ENCODE peak calls at places on chromosome 3, in seven cellular contexts. B is GM23338, C is hepatocyte, K is HCT116, R is neural progenitor cell, U is PC-3, J is GM23248. Q is an unnamed sample.

GRCh38 chr3:65439641-65440040 is 599.1 kb downstream of the MAGI1 start:
- DNase-seq in K (peak; percentile 6), B (peak; percentile 85), U (peak; percentile 43), C (peak; percentile 78), J (peak; percentile 70), R (peak; percentile 80), Q (peak; percentile 69)

GRCh38 chr3:73687081-73688004 is 62.6 kb upstream of the PDZRN3 start:
- DNase-seq in J (peak; percentile 44), K (no peak), U (no peak), R (no peak), B (no peak), C (peak; percentile 17), Q (no peak)

GRCh38 chr3:51384145-51384729 is 854 bp upstream of the MANF start:
- DNase-seq in B (peak; percentile 43), U (peak; percentile 22), K (no peak), C (peak; percentile 63), J (peak; percentile 66), R (peak; percentile 46), Q (no peak)

GRCh38 chr3:153070153-153070868 is 91.7 kb upstream of the RAP2B start:
- DNase-seq in R (no peak), B (no peak), U (peak; percentile 51), C (peak; percentile 6), J (peak; percentile 86), K (no peak), Q (peak; percentile 47)

GRCh38 chr3:161854232-161854771 is 357.7 kb downstream of the OTOL1 start:
- DNase-seq in U (peak; percentile 99), R (peak; percentile 33), K (peak; percentile 29), B (peak; percentile 68), J (peak; percentile 45), C (peak; percentile 87), Q (peak; percentile 37)

GRCh38 chr3:119175869-119176756 is 2.7 kb downstream of the UPK1B start:
- DNase-seq in K (no peak), U (peak; percentile 87), J (peak; percentile 89), C (peak; percentile 72), R (no peak), B (no peak), Q (no peak)

GRCh38 chr3:58874248-58874741 is 175.5 kb downstream of the CFAP20DC start:
- DNase-seq in U (peak; percentile 84), K (peak; percentile 18), C (no peak), R (no peak), J (peak; percentile 34), B (no peak), Q (no peak)

GRCh38 chr3:197686899-197687298 is 49.8 kb downstream of the RUBCN start:
- DNase-seq in C (no peak), U (no peak), B (no peak), R (no peak), K (no peak), J (no peak), Q (no peak)

GRCh38 chr3:93988283-93988682 is 8.3 kb downstream of the ARL13B start:
- DNase-seq in R (no peak), U (peak; percentile 13), B (no peak), J (no peak), K (no peak), C (no peak), Q (no peak)

GRCh38 chr3:125002414-125002811 is 53.4 kb downstream of the HEG1 start:
- DNase-seq in R (no peak), B (no peak), C (no peak), J (no peak), U (no peak), K (no peak), Q (no peak)

GRCh38 chr3:134486577-134487041 is 752 bp downstream of the CEP63 start:
- DNase-seq in B (peak; percentile 42), K (no peak), J (peak; percentile 72), C (no peak), R (no peak), U (peak; percentile 23), Q (peak; percentile 39)

GRCh38 chr3:16864610-16865313 is 20.0 kb upstream of the PLCL2 start:
- DNase-seq in B (no peak), K (no peak), R (no peak), U (peak; percentile 89), J (peak; percentile 78), C (no peak), Q (no peak)

GRCh38 chr3:109224333-109224732 is 87.8 kb downstream of the C3orf85 start:
- DNase-seq in U (peak; percentile 52), R (peak; percentile 4), J (no peak), B (peak; percentile 75), C (peak; percentile 52), K (peak; percentile 6), Q (peak; percentile 28)

GRCh38 chr3:179688847-179689246 is 36.0 kb downstream of the USP13 start:
- DNase-seq in K (no peak), B (no peak), J (peak; percentile 35), R (no peak), U (peak; percentile 80), C (no peak), Q (no peak)

GRCh38 chr3:24259901-24260512 is 234.6 kb downstream of the THRB start:
- DNase-seq in K (no peak), B (no peak), U (no peak), C (peak; percentile 49), J (peak; percentile 78), R (no peak), Q (peak; percentile 31)

GRCh38 chr3:67362686-67363085 is 291.7 kb downstream of the SUCLG2 start:
- DNase-seq in R (no peak), J (no peak), C (peak; percentile 52), K (no peak), U (peak; percentile 55), B (no peak), Q (peak; percentile 23)

GRCh38 chr3:184211718-184212117 is 17.7 kb upstream of the VWA5B2 start:
- DNase-seq in R (no peak), B (no peak), U (no peak), J (no peak), K (no peak), C (no peak), Q (no peak)

GRCh38 chr3:46020766-46021510 is 6.3 kb downstream of the XCR1 start:
- DNase-seq in C (no peak), J (no peak), R (no peak), K (no peak), U (no peak), B (no peak), Q (no peak)

GRCh38 chr3:150391200-150391599 is 16.9 kb upstream of the TSC22D2 start:
- DNase-seq in B (no peak), K (no peak), J (peak; percentile 43), R (no peak), U (peak; percentile 41), C (no peak), Q (no peak)

GRCh38 chr3:112101946-112102345 is 15.8 kb downstream of the C3orf52 start:
- DNase-seq in B (no peak), U (peak; percentile 89), K (no peak), R (no peak), J (peak; percentile 88), C (no peak), Q (no peak)

GRCh38 chr3:126516152-126516935 is 1.2 kb downstream of the UROC1 start:
- DNase-seq in J (no peak), R (no peak), B (no peak), K (no peak), C (no peak), U (no peak), Q (no peak)
- TF ChIP-seq EZH2phosphoT487 in J (no peak), R (no peak), B (no peak), K (no peak), C (no peak), U (no peak), Q (no peak)

DNA sequence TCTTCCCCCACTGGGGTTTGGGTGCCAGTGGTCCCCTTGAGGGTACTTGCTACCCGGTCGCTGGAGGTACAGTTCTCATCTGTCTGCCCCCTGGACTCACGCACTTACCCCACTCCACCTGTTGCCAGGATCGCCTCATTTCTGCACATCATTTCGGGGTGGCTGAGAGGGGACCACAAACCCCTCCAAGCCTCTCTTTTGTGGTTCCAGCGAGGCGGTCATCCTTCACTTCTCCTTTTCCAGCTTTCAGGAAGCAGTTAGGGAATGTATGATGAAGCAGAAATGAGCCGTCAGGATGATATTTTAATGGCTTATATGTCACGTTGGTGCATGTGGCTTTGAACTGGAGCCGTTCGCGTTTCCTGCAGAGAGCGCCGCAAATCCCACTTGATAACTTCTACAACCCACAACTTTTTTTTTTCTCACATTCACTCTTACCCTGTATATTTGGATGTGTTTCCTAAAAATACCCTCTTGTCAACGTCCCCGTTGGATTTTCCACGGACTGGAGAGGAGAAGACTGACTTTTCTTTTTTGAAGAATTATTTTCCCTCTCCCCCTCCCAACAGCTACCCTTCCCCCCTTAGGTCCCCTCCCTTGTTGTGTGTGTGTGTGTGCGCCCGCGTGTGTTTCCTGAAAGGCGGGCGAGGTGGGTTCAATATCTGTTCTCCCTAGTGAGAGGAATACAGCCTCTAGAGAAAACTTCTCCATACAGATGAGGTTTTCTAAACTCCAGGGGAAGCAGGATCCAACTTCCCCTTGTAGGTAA is at the start of gene ZIC4:
- DNase-seq in U (no peak), J (no peak), K (no peak), C (no peak), B (peak; percentile 18), R (peak; percentile 27), Q (no peak)
- TF ChIP-seq EZH2 in U (no peak), J (no peak), K (no peak), C (no peak), B (peak; percentile 79), R (peak; percentile 0), Q (no peak)

DNA sequence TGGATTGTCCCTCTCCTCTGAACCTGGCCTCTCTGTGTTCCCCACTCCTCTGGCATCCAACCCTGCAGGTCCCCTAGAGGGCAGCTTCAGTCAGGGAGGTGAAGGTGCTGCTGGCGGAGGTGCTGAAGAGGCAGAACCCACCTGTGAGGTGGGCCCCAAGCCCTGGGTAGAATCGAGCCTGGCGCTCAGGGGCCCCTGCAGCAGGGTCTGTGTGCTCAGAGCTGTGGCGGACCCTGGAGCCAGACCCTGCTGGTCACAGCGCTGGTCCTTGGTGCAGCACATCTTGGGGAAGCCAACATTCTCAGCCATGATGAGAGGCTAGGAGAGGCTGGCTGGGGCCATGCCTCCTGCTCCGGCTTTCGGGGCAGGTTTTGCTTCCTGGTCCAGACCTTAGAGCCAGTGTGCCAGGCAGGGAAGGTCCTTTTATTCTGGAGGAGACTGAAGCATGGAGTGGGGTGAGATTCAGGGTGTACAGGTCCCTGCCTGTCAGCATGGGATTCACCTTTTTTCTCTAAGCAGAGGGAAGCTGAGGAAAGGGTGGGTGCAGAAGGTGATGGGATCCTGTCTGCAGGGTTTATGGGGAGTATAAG is 54.7 kb upstream of the TAMM41 start:
- DNase-seq in J (no peak), C (no peak), R (no peak), K (no peak), U (no peak), B (no peak), Q (no peak)
- H3K27ac ChIP-seq in J (no peak overlapping the region), C (no peak overlapping the region), R (no peak overlapping the region), K (no peak overlapping the region), U (no peak overlapping the region), B (no peak overlapping the region), Q (no peak overlapping the region)

DNA sequence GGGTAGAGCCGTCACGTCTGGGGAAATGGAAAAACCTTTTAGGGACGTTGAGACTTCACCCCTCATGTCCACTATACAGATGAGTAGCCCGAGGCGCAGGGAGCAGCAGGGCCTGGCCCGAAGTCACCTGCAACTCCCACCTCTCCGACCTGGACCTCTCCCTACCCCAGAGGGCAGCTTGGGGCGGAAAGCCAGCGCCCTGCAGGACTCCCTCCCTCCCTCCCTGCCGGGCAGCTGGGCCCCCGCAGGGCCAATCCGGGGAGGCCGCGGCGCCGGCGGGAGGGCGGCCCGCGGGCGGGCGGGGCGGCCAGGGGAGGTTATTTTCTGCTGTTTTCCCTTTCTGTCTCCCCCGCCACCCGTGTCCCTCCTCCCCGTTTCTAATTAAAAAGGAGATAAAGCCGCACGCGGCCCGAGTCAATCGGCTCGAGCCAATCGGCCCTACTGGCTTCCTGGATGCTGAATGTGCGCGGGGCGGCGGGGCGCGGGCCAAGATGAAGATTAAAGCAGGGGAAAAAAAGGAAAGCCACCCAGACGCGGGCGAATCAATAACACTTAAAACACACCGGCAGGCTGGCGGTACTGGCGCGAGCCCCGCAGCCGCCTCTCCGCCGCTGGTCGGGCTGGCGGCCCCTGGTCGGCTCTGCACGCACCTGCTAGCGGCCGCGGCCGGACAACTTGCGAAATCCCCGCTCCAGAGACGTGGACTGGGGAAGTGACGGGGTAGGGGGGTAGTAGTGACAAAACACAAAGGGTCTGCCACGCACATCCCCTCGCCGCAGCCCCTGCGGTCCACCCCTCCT is 1.8 kb downstream of the WNT7A start:
- DNase-seq in J (no peak), B (peak; percentile 41), R (peak; percentile 65), C (peak; percentile 38), K (no peak), U (peak; percentile 37), Q (no peak)
- TF ChIP-seq EZH2phosphoT487 in J (peak; percentile 59), B (no peak), R (peak; percentile 82), C (peak; percentile 63), K (no peak), U (no peak), Q (no peak)